ENCODE peak calls at places on chromosomes 16 and 17, in five cellular contexts. D, F, X, M and L are unnamed samples.

GRCh38 chr17:19000531-19001011 is 4.0 kb downstream of the FAM83G start:
- DNase-seq in D (peak), X (no peak), M (peak), F (peak), L (no peak)

GRCh38 chr16:50611332-50611934 is 63.2 kb downstream of the NKD1 start:
- DNase-seq in X (no peak), F (peak), M (peak), D (no peak), L (peak)

GRCh38 chr16:21156767-21157467 is 1.6 kb upstream of the LDAF1 start:
- DNase-seq in D (peak), F (peak), M (peak), X (peak), L (peak)

GRCh38 chr17:45702666-45703266 is 81.4 kb upstream of the CRHR1 start:
- DNase-seq in X (no peak), M (peak), F (peak), D (peak), L (no peak)

GRCh38 chr17:65783845-65784334 is 222.4 kb upstream of the AXIN2 start:
- DNase-seq in D (no peak), M (peak), F (peak), X (no peak), L (no peak)

GRCh38 chr17:16352303-16352837 is 899 bp downstream of the CENPV start:
- DNase-seq in D (peak), M (peak), F (no peak), X (no peak), L (peak)

GRCh38 chr16:85275533-85276249 is 163.4 kb upstream of the CIBAR2 start:
- DNase-seq in D (peak), X (peak), F (peak), M (peak), L (peak)

GRCh38 chr16:66199189-66199588 is 167.3 kb upstream of the CDH5 start:
- DNase-seq in D (no peak), F (no peak), M (peak), X (no peak), L (no peak)

GRCh38 chr17:27233059-27233458 is 60.9 kb upstream of the WSB1 start:
- DNase-seq in X (no peak), M (no peak), D (no peak), F (no peak), L (no peak)

GRCh38 chr17:27233783-27234182 is 60.1 kb upstream of the WSB1 start:
- DNase-seq in X (no peak), F (no peak), D (no peak), M (no peak), L (no peak)

GRCh38 chr17:27232328-27232727 is 61.6 kb upstream of the WSB1 start:
- DNase-seq in X (no peak), M (no peak), F (no peak), D (no peak), L (no peak)

GRCh38 chr17:27226611-27227234 is 67.2 kb upstream of the WSB1 start:
- DNase-seq in M (peak), F (peak), X (no peak), D (no peak), L (no peak)

GRCh38 chr17:27230996-27231395 is 62.9 kb upstream of the WSB1 start:
- DNase-seq in M (no peak), D (no peak), F (no peak), X (no peak), L (no peak)
- H3K4me2 ChIP-seq in M (no peak), D (no peak), F (no peak), X (no peak), L (no peak)

DNA sequence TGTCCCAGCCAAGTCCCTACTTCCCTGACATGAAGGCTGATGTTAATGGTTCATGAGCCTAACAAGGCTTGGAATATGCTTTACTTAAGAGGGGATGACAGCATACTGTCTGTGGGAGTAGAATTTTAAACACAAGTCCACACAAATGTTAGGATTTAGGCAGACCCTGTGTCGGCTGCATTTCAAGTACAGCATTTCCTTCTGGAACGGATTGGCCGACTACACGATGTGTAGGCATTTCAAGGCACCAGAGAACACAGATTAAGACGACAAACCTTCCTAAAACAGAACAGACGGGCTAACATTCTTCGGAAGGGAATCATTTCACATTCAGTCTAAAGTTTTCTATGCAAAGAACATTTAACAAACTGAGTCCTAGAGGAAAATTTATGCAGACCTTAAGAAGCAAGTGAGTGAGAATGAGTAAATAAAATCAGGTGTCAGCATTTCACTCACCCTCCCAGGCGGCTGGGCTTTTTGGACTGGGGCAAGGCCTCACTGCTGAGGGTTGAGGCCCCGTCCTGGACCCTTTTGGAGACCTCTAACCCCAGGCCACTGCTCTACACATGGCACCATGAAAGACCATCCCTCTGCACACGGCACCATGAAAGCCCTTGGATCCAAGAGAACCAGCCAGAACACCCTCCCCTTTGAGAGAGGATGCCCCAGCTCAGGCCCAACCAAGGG is 67.5 kb downstream of the SMPD3 start:
- DNase-seq in X (no peak), F (no peak), M (no peak), D (no peak), L (no peak)
- H2AFZ ChIP-seq in X (no peak), F (no peak), M (no peak), D (no peak), L (peak)

DNA sequence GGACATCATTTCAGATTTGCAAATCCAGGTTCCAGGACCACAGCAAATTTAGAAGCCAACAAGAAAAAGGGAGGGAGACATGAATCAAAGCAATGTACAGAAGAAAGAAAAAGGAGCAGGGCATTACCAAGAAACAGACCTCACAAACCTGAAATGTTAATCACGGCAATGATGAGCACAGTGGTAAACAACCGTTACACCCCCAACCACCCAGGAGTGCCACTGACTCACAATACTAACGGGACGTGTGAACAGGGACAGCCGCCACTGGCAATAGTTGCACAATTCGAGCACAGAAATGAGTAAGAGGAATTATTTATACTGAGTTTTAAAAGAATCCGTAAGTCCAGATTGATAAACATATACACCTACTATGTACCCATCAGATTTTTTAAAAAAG is 13.8 kb downstream of the USP22 start:
- DNase-seq in D (no peak), F (peak), M (peak), X (no peak), L (no peak)
- H3K4me2 ChIP-seq in D (no peak), F (peak), M (peak), X (no peak), L (no peak)

GRCh38 chr17:29664743-29665479 is 42.2 kb upstream of the CORO6 start:
- DNase-seq in M (peak), D (no peak), X (no peak), F (peak), L (no peak)
- H2AFZ ChIP-seq in M (no peak), D (no peak), X (no peak), F (no peak), L (no peak)

DNA sequence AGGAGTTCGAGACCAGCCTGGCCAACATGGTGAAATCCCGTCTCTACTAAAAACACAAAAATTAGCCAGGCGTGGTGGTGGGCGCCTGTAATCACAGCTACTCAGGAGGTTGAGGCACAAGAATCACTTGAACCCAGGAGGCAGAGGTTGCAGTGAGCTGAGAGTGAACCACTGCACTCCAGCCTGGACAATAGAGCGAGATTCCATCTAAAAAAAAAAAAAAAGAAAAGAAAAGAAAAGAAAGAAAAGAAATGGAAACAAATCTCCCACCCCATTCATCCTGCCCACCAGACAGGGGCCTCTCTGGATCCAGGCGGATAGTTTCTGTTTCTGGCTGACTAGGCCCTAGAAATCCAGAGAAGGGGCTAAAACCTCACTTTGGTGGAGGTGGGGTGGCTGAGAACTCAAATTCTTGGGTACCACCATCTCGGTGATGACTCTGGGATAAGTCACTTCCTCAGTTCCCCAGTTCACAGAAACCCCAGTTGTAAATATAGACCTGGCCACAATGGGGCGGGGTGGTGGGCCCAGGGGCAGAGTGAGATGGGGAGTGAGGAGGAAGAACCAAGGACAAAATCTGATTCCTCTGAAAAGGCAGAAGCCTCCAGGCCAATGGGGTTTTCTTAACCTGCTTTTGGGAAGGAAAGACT is 22.2 kb downstream of the SOCS1 start:
- DNase-seq in X (no peak), D (no peak), F (no peak), M (no peak), L (no peak)
- H3K4me2 ChIP-seq in X (no peak), D (no peak), F (no peak), M (no peak), L (no peak)

DNA sequence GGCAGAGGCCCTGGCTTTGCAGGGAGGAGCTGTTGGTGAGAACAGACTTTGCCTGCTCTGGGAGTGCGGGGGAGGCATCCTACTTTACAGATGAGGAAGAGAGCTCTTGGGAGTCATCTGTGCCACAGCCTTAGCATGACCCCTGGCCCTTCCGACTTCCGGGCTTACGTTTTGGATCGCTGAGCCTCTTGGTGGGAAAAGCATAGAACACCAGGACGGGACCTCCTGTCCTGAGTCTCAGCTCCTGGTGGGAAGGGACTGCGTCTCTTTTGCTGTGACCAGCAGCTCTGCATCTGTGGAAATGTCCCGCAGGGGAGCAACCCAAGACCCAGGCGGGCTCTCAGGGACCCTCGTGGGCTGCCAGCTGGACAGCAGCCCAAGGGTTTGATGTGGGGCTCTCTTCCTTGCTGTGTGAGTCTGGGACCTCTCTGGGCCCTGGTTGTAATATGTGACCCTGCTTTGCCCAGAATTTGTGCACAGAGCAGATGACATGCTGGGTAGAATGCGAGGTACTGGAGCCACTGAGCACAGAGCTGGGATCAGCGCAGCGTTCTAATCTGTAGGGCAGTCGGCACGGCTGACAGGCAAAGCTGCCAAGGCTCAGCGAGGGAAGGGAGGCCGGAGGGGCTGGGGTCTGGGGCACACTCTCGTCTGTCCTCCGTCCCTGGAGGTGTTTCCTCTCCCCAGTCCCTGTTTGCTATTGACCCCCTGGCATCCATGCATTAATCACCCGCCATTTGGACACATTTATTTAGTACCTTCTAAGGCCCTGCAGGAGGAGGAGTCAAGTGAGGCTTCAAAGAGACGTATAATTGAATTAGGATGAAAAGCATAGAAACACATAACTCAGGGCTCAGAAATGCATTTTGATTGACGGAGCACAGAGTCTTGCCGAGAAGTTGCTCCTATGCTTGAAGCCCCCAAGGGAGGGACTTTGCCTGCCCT is 64.0 kb downstream of the NT5M start:
- DNase-seq in F (no peak), D (peak), X (no peak), M (no peak), L (no peak)
- H2AFZ ChIP-seq in F (no peak), D (no peak), X (no peak), M (no peak), L (no peak)

GRCh38 chr17:74730491-74731346 is 6.3 kb upstream of the RAB37 start:
- DNase-seq in F (peak), X (no peak), M (no peak), D (no peak), L (no peak)

GRCh38 chr17:74731347-74731605 is 5.8 kb upstream of the RAB37 start:
- DNase-seq in F (no peak), M (no peak), X (no peak), D (no peak), L (no peak)

GRCh38 chr17:74733365-74734122 is 3.5 kb upstream of the RAB37 start:
- DNase-seq in X (no peak), F (no peak), D (no peak), M (no peak), L (no peak)

GRCh38 chr17:74734256-74734655 is 2.8 kb upstream of the RAB37 start:
- DNase-seq in F (no peak), X (no peak), D (no peak), M (no peak), L (no peak)

GRCh38 chr17:74732042-74732846 is 4.8 kb upstream of the RAB37 start:
- DNase-seq in F (no peak), D (no peak), X (no peak), M (no peak), L (no peak)
- H3K4me2 ChIP-seq in F (no peak), D (no peak), X (no peak), M (no peak), L (no peak)

GRCh38 chr17:78185981-78186688 is 717 bp downstream of the TK1 start:
- DNase-seq in D (peak), F (peak), X (peak), M (no peak), L (no peak)
- H2AFZ ChIP-seq in D (no peak), F (peak), X (no peak), M (peak), L (no peak)